ENCODE peak calls at places on chromosomes 13 and 19, in six cellular contexts. T, A, V, Z, C and M are unnamed samples. For H3K4me1, the result is how much of the 10 kb centered on the place peaks cover.

GRCh38 chr13:23020246-23020843 is 160.4 kb upstream of the SGCG start:
- DNase-seq in T (no peak), A (peak), V (peak), Z (no peak), C (no peak), M (no peak)

GRCh38 chr13:24458736-24459135 is 53.8 kb downstream of the PARP4 start:
- DNase-seq in T (no peak), A (no peak), V (no peak), Z (no peak), C (no peak), M (no peak)

GRCh38 chr13:90365130-90365529 is 982.4 kb upstream of the MIR17HG start:
- DNase-seq in T (no peak), A (peak), V (no peak), Z (no peak), C (no peak), M (no peak)

GRCh38 chr19:5828661-5829566 is 10.6 kb downstream of the FUT6 start:
- DNase-seq in T (no peak), A (no peak), V (peak), Z (peak), C (no peak), M (no peak)

GRCh38 chr13:50192272-50192813 is 177.1 kb downstream of the KCNRG start:
- DNase-seq in T (no peak), A (no peak), V (no peak), Z (no peak), C (no peak), M (no peak)

GRCh38 chr13:110916671-110917142 is 1.8 kb upstream of the ANKRD10 start:
- DNase-seq in T (no peak), A (peak), V (no peak), Z (no peak), C (no peak), M (no peak)

GRCh38 chr19:1027020-1027952 is 878 bp downstream of the CNN2 start:
- DNase-seq in T (no peak), A (no peak), V (no peak), Z (peak), C (no peak), M (no peak)

GRCh38 chr13:24215732-24216131 is 55.2 kb downstream of the SPATA13 start:
- DNase-seq in T (no peak), A (peak), V (peak), Z (peak), C (peak), M (no peak)

GRCh38 chr13:28657784-28658538 is 969 bp upstream of the POMP start:
- DNase-seq in T (no peak), A (no peak), V (no peak), Z (no peak), C (no peak), M (no peak)

GRCh38 chr19:42363614-42364346 is 26.3 kb downstream of the CNFN start:
- DNase-seq in T (no peak), A (no peak), V (no peak), Z (no peak), C (no peak), M (no peak)

GRCh38 chr13:66888698-66889097 is 341.4 kb downstream of the PCDH9 start:
- DNase-seq in T (no peak), A (peak), V (no peak), Z (no peak), C (no peak), M (no peak)

GRCh38 chr19:2578911-2579677 is 103.2 kb downstream of the GADD45B start:
- DNase-seq in T (peak), A (peak), V (peak), Z (peak), C (peak), M (peak)

GRCh38 chr13:75645141-75645540 is 9.0 kb downstream of the LMO7 start:
- DNase-seq in T (no peak), A (no peak), V (no peak), Z (no peak), C (no peak), M (no peak)

GRCh38 chr13:65724261-65724660 is 1505.9 kb downstream of the PCDH9 start:
- DNase-seq in T (no peak), A (peak), V (no peak), Z (no peak), C (no peak), M (no peak)

GRCh38 chr19:46076951-46077814 is 36.4 kb upstream of the IGFL4 start:
- DNase-seq in T (no peak), A (peak), V (peak), Z (no peak), C (no peak), M (no peak)

GRCh38 chr13:109481046-109481445 is 305.3 kb downstream of the IRS2 start:
- DNase-seq in T (no peak), A (peak), V (no peak), Z (no peak), C (no peak), M (no peak)
- TF ChIP-seq CTCF in T (no peak), A (no peak), V (no peak), Z (no peak), C (no peak), M (no peak)

DNA sequence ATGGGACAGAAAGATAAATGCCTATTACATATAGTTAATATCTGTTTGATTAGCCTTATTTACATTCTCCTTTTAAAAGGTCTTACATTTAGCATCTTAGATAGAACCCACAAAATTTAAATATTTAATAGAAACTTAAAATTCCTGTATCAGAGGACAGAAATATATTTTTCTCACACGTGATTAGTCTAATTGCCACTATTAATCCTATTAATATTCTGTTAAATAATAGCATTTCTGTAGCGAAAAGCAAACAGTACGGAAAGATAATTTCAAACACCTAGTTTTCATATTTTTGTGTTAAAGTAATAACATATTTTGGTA is 380 bp upstream of the ZNF30 start:
- DNase-seq in T (no peak), A (no peak), V (no peak), Z (no peak), C (no peak), M (no peak)
- H3K4me1 ChIP-seq in T (under half), A (under half), V (under half), Z (under half), C (under half), M (under half)

GRCh38 chr13:40590112-40590862 is 76.2 kb downstream of the FOXO1 start:
- DNase-seq in T (no peak), A (no peak), V (no peak), Z (no peak), C (no peak), M (no peak)
- H3K27ac ChIP-seq in T (peak), A (no peak), V (peak), Z (peak), C (peak), M (peak)

GRCh38 chr19:48745208-48745995 is 1.3 kb downstream of the IZUMO1 start:
- DNase-seq in T (no peak), A (peak), V (peak), Z (no peak), C (no peak), M (peak)

GRCh38 chr19:48749571-48750198 is 2.8 kb downstream of the FUT1 start:
- DNase-seq in T (no peak), A (no peak), V (no peak), Z (no peak), C (no peak), M (no peak)

GRCh38 chr19:48746120-48746519 is 589 bp downstream of the IZUMO1 start:
- DNase-seq in T (no peak), A (no peak), V (no peak), Z (no peak), C (no peak), M (no peak)

GRCh38 chr19:48750351-48750750 is 2.1 kb downstream of the FUT1 start:
- DNase-seq in T (no peak), A (no peak), V (no peak), Z (no peak), C (no peak), M (no peak)

DNA sequence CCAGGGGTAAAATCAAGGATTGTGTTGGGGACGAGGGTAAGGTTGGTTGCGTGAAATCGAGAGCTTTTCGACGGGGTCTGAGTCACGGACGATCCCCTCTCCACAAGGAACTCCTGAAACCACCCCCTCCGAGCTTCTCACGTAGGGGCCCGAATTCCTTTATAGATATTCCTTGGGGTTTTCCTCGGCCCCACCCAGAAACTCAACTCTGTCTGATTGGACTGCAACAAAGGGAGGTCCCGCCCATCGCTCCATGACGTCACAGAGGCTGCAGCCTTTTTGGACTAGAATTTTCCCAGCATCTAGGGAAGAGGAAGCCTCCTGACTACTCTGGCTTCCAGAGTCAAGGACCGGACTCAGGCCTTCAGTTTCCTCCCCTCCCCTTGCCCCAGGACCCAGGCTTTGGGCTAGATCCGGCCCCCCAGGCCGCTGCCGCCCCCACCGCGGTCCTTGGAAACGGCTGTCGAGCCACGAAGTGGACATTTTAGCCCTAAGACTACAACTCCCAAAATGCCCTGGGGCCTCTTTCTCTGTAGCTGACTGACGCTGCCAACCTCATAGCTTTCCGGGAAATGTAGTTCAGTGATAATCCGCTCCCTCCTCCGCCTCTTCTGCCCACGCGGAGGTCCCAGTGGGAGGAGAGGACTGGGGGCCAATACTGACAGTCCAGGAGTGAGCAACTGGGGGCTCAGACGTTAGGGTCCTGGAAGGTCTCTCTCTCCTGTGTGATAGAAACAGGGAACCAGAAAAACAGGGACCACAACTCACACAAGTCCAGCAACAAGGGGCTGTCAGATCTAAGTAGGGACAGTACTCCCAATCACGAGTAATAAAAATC is at the start of gene IZUMO1:
- DNase-seq in T (peak), A (peak), V (peak), Z (peak), C (no peak), M (peak)
- TF ChIP-seq CTCF in T (no peak), A (no peak), V (no peak), Z (no peak), C (no peak), M (no peak)

GRCh38 chr13:92984151-92984550 is 242.5 kb upstream of the GPC6 start:
- DNase-seq in T (no peak), A (no peak), V (no peak), Z (no peak), C (no peak), M (no peak)
- H3K4me1 ChIP-seq in T (under half), A (under half), V (under half), Z (under half), C (under half), M (under half)

GRCh38 chr13:53694814-53695533 is 666.4 kb downstream of the OLFM4 start:
- DNase-seq in T (no peak), A (no peak), V (no peak), Z (no peak), C (no peak), M (no peak)
- H3K27ac ChIP-seq in T (no peak), A (no peak), V (no peak), Z (no peak), C (no peak), M (no peak)